ENCODE peak calls at places on chromosomes 4 and X, in seven cellular contexts. N is ovary, R is ecto neural progenitor cell, T is H7, V is NCI-H1694 treated with DMSO at 0.1 percent for 48 hours, I is astrocyte of the cerebellum, K is HCEC 1CT. F is an unnamed sample.

GRCh38 chr4:157004279-157005161 is 32.9 kb upstream of the PDGFC start:
- DNase-seq in N (no peak), R (no peak), T (no peak), V (no peak), I (no peak), K (no peak), F (no peak)

GRCh38 chr4:144591401-144591800 is 54.6 kb upstream of the HHIP start:
- DNase-seq in N (no peak), R (no peak), T (no peak), V (no peak), I (peak), K (peak), F (no peak)

GRCh38 chrX:51420610-51421009 is 75.8 kb downstream of the NUDT11 start:
- DNase-seq in N (peak), R (no peak), T (peak), V (peak), I (peak), K (peak), F (peak)

GRCh38 chr4:52038109-52038912 is at the start of gene SGCB:
- DNase-seq in N (peak), R (peak), T (peak), V (peak), I (no peak), K (peak), F (peak)

GRCh38 chr4:153067376-153067775 is 131.3 kb downstream of the FHDC1 start:
- DNase-seq in N (no peak), R (no peak), T (no peak), V (no peak), I (no peak), K (no peak), F (no peak)

GRCh38 chr4:152776352-152776751 is 3.2 kb downstream of the TIGD4 start:
- DNase-seq in N (no peak), R (no peak), T (no peak), V (no peak), I (no peak), K (peak), F (no peak)

GRCh38 chr4:150209140-150209829 is 131.0 kb downstream of the DCLK2 start:
- DNase-seq in N (peak), R (no peak), T (no peak), V (peak), I (peak), K (peak), F (peak)

GRCh38 chr4:187304131-187304530 is 580.5 kb upstream of the FAT1 start:
- DNase-seq in N (no peak), R (no peak), T (peak), V (no peak), I (no peak), K (no peak), F (peak)

GRCh38 chrX:73069365-73070035 is 9.8 kb downstream of the PABPC1L2A start:
- DNase-seq in N (no peak), R (no peak), T (no peak), V (no peak), I (no peak), K (no peak), F (no peak)

GRCh38 chr4:8205749-8206611 is 6.9 kb downstream of the SH3TC1 start:
- DNase-seq in N (no peak), R (no peak), T (no peak), V (no peak), I (no peak), K (no peak), F (no peak)

GRCh38 chrX:49184294-49185061 is 1.7 kb downstream of the PRICKLE3 start:
- DNase-seq in N (peak), R (peak), T (peak), V (no peak), I (peak), K (peak), F (peak)

GRCh38 chr4:90990298-90990697 is 863.1 kb downstream of the CCSER1 start:
- DNase-seq in N (no peak), R (no peak), T (no peak), V (no peak), I (no peak), K (no peak), F (no peak)

GRCh38 chr4:108360857-108361820 is 192.4 kb upstream of the LEF1 start:
- DNase-seq in N (no peak), R (peak), T (peak), V (no peak), I (peak), K (no peak), F (peak)

GRCh38 chr4:6926081-6926480 is 16.5 kb downstream of the TBC1D14 start:
- DNase-seq in N (no peak), R (no peak), T (no peak), V (no peak), I (no peak), K (no peak), F (no peak)

GRCh38 chr4:8594097-8595038 is 1.8 kb downstream of the CPZ start:
- DNase-seq in N (peak), R (peak), T (peak), V (peak), I (peak), K (peak), F (peak)

GRCh38 chrX:30283456-30284200 is 25.6 kb downstream of the NR0B1 start:
- DNase-seq in N (no peak), R (no peak), T (no peak), V (no peak), I (peak), K (peak), F (no peak)

GRCh38 chrX:33906971-33907370 is 225.1 kb downstream of the FAM47A start:
- DNase-seq in N (no peak), R (no peak), T (peak), V (no peak), I (no peak), K (no peak), F (no peak)

GRCh38 chr4:137180349-137180748 is 351.9 kb downstream of the PCDH18 start:
- DNase-seq in N (no peak), R (no peak), T (peak), V (no peak), I (no peak), K (no peak), F (no peak)

GRCh38 chr4:156545003-156545785 is 426.4 kb downstream of the PDGFC start:
- DNase-seq in N (no peak), R (no peak), T (no peak), V (no peak), I (no peak), K (no peak), F (no peak)